ENCODE peak calls at places on chromosomes 6 and 20, in ten cellular contexts. Q, J, D, Y, F, L, W, S, A and H are unnamed samples.

GRCh38 chr20:7980332-7981046 is 39.1 kb downstream of the TMX4 start:
- DNase-seq in Y (no peak), A (no peak), S (peak), Q (no peak), F (no peak), L (no peak), J (no peak), D (peak), W (no peak), H (no peak)

GRCh38 chr6:48904809-48905208 is 558.2 kb downstream of the MMUT start:
- DNase-seq in A (no peak), W (no peak), Q (no peak), D (no peak), S (no peak), J (no peak), F (no peak), L (no peak), Y (no peak), H (no peak)

GRCh38 chr6:73078333-73078732 is 147.0 kb downstream of the KHDC1L start:
- DNase-seq in S (no peak), F (no peak), Y (no peak), A (no peak), D (no peak), Q (no peak), L (no peak), W (no peak), J (no peak), H (no peak)

GRCh38 chr6:89840538-89840937 is 10.9 kb downstream of the CASP8AP2 start:
- DNase-seq in Y (no peak), Q (no peak), J (no peak), A (no peak), D (peak), L (peak), S (peak), W (no peak), F (no peak), H (no peak)

GRCh38 chr6:165717732-165718465 is 54.9 kb upstream of the PDE10A start:
- DNase-seq in L (no peak), Q (no peak), W (no peak), A (no peak), F (no peak), Y (no peak), D (peak), J (no peak), S (no peak), H (no peak)

GRCh38 chr6:135128268-135128914 is 52.7 kb upstream of the MYB start:
- DNase-seq in S (no peak), D (no peak), L (no peak), Q (no peak), J (no peak), W (no peak), Y (no peak), A (no peak), F (no peak), H (no peak)

GRCh38 chr6:53734473-53735299 is 60.1 kb upstream of the LRRC1 start:
- DNase-seq in D (peak), L (peak), J (no peak), F (no peak), Q (no peak), W (no peak), S (peak), Y (peak), A (no peak), H (peak)

GRCh38 chr6:119174879-119175817 is 96.7 kb upstream of the FAM184A start:
- DNase-seq in Y (no peak), Q (no peak), D (no peak), S (no peak), A (no peak), W (no peak), L (no peak), J (no peak), F (no peak), H (no peak)

GRCh38 chr20:53778041-53778516 is 184.4 kb upstream of the ZNF217 start:
- DNase-seq in Q (peak), D (no peak), S (no peak), Y (peak), L (peak), J (no peak), F (no peak), A (no peak), W (no peak), H (peak)

GRCh38 chr6:31403283-31403989 is at the start of gene MICA:
- DNase-seq in A (peak), L (peak), F (peak), J (peak), S (peak), D (peak), W (peak), Q (peak), Y (peak), H (peak)

GRCh38 chr6:107645740-107646139 is 155.8 kb downstream of the SOBP start:
- DNase-seq in Q (no peak), D (no peak), L (no peak), F (no peak), A (no peak), W (no peak), Y (no peak), S (no peak), J (no peak), H (no peak)

GRCh38 chr6:170201361-170201760 is 89.5 kb downstream of the DLL1 start:
- DNase-seq in D (no peak), Y (no peak), L (no peak), F (no peak), A (peak), J (no peak), Q (no peak), S (no peak), W (no peak), H (no peak)

GRCh38 chr20:13355386-13355785 is 134.3 kb downstream of the ISM1 start:
- DNase-seq in Q (no peak), A (no peak), Y (no peak), J (no peak), W (no peak), D (no peak), L (no peak), S (no peak), F (no peak), H (no peak)

GRCh38 chr20:5171790-5172164 is 45.0 kb downstream of the CDS2 start:
- DNase-seq in F (no peak), S (peak), W (no peak), J (no peak), L (no peak), A (peak), Y (no peak), D (no peak), Q (no peak), H (no peak)

GRCh38 chr20:19936801-19937583 is 80.2 kb upstream of the NAA20 start:
- DNase-seq in A (peak), Q (no peak), Y (no peak), F (no peak), L (peak), S (no peak), J (peak), W (peak), D (no peak), H (peak)

GRCh38 chr6:137353346-137353745 is 134.2 kb upstream of the IFNGR1 start:
- DNase-seq in J (no peak), A (no peak), Y (no peak), D (no peak), L (no peak), Q (no peak), F (no peak), W (no peak), S (no peak), H (no peak)

GRCh38 chr6:1701668-1702353 is 92.1 kb downstream of the FOXC1 start:
- DNase-seq in Q (no peak), Y (no peak), F (peak), S (no peak), A (no peak), D (peak), W (no peak), J (no peak), L (peak), H (no peak)

GRCh38 chr20:44460795-44461141 is 14.9 kb upstream of the TTPAL start:
- DNase-seq in A (no peak), Q (no peak), J (no peak), F (no peak), W (no peak), D (no peak), Y (no peak), S (peak), L (no peak), H (no peak)

GRCh38 chr20:24017160-24017761 is 28.7 kb upstream of the GGTLC1 start:
- DNase-seq in W (no peak), S (no peak), Q (no peak), F (no peak), J (no peak), L (no peak), A (no peak), Y (no peak), D (no peak), H (no peak)

GRCh38 chr20:64033981-64034493 is 1.9 kb upstream of the C20orf204 start:
- DNase-seq in D (no peak), Y (no peak), L (peak), W (peak), S (peak), F (no peak), Q (no peak), J (peak), A (no peak), H (no peak)
- H3K27ac ChIP-seq in D (no peak), Y (no peak), L (no peak), W (no peak), S (no peak), F (no peak), Q (no peak), J (no peak), A (no peak), H (no peak)

GRCh38 chr6:26087284-26088115 is at the start of gene HFE:
- DNase-seq in Y (peak), L (peak), F (peak), Q (peak), J (peak), W (peak), D (peak), A (peak), S (peak), H (peak)
- TF ChIP-seq CTCF in Y (peak), L (no peak), F (no peak), Q (no peak), J (peak), W (no peak), D (peak), A (peak), S (no peak), H (peak)

GRCh38 chr6:163324928-163325784 is 89.4 kb upstream of the QKI start:
- DNase-seq in D (peak), A (no peak), Q (peak), F (peak), W (no peak), S (no peak), Y (peak), J (no peak), L (no peak), H (peak)
- H3K4me3 ChIP-seq in D (peak), A (no peak), Q (no peak), F (no peak), W (no peak), S (no peak), Y (no peak), J (no peak), L (no peak), H (no peak)

GRCh38 chr20:2872304-2873009 is 824 bp upstream of the PTPRA start:
- DNase-seq in Y (peak), W (peak), L (peak), A (peak), J (peak), D (peak), S (peak), Q (peak), F (peak), H (peak)

GRCh38 chr20:2873747-2874041 is 413 bp downstream of the PTPRA start:
- DNase-seq in D (no peak), Q (no peak), W (peak), S (peak), F (peak), A (peak), L (peak), J (no peak), Y (peak), H (peak)

GRCh38 chr20:2874456-2874855 is 1.2 kb downstream of the PTPRA start:
- DNase-seq in J (no peak), D (no peak), A (no peak), Q (no peak), W (no peak), L (no peak), F (no peak), S (no peak), Y (no peak), H (no peak)

GRCh38 chr20:2871555-2872303 is 1.6 kb upstream of the PTPRA start:
- DNase-seq in S (no peak), L (no peak), J (no peak), A (no peak), Q (no peak), F (no peak), W (no peak), Y (no peak), D (no peak), H (no peak)

GRCh38 chr20:2873010-2873746 is at the start of gene PTPRA:
- DNase-seq in A (peak), S (peak), Q (peak), W (peak), D (peak), Y (peak), J (peak), F (peak), L (peak), H (peak)
- H3K27ac ChIP-seq in A (peak), S (peak), Q (peak), W (peak), D (peak), Y (peak), J (peak), F (peak), L (peak), H (peak)

GRCh38 chr20:32079655-32080109 is 27.6 kb downstream of the HCK start:
- DNase-seq in D (no peak), A (no peak), S (no peak), J (no peak), Q (no peak), F (no peak), W (no peak), Y (no peak), L (no peak), H (no peak)
- TF ChIP-seq CTCF in D (no peak), A (no peak), S (no peak), J (no peak), Q (no peak), F (no peak), W (no peak), Y (no peak), L (no peak), H (no peak)

GRCh38 chr6:6856538-6857523 is 250.9 kb upstream of the RREB1 start:
- DNase-seq in F (peak), Q (peak), L (peak), A (peak), D (peak), S (peak), Y (peak), W (peak), J (peak), H (peak)
- H3K4me3 ChIP-seq in F (no peak), Q (no peak), L (peak), A (no peak), D (no peak), S (no peak), Y (peak), W (no peak), J (no peak), H (peak)